ENCODE peak calls at places on chromosomes 12 and 14, in eight cellular contexts. One of them, this sample, is unnamed.

GRCh38 chr12:1013618-1014489 is 22.8 kb downstream of the ERC1 start:
- DNase-seq in CD4-positive, alpha-beta T cell: no peak
- DNase-seq in sigmoid colon: no peak
- DNase-seq in transverse colon: no peak
- DNase-seq in brain microvascular endothelial cell: peak; percentile 81
- DNase-seq in astrocyte of the spinal cord: peak; percentile 84
- DNase-seq in right lobe of liver: no peak
- DNase-seq in MM.1S: no peak
- DNase-seq in this sample: no peak

GRCh38 chr12:101619868-101620761 is 25.3 kb downstream of the MYBPC1 start:
- DNase-seq in CD4-positive, alpha-beta T cell: no peak
- DNase-seq in sigmoid colon: no peak
- DNase-seq in transverse colon: peak; percentile 47
- DNase-seq in brain microvascular endothelial cell: no peak
- DNase-seq in astrocyte of the spinal cord: no peak
- DNase-seq in right lobe of liver: peak; percentile 65
- DNase-seq in MM.1S: no peak
- DNase-seq in this sample: no peak

GRCh38 chr12:62684586-62685295 is 218.1 kb downstream of the MON2 start:
- DNase-seq in CD4-positive, alpha-beta T cell: no peak
- DNase-seq in sigmoid colon: peak; percentile 91
- DNase-seq in transverse colon: peak; percentile 27
- DNase-seq in brain microvascular endothelial cell: no peak
- DNase-seq in astrocyte of the spinal cord: peak; percentile 32
- DNase-seq in right lobe of liver: no peak
- DNase-seq in MM.1S: no peak
- DNase-seq in this sample: no peak

GRCh38 chr12:22284871-22285270 is 49.6 kb downstream of the ST8SIA1 start:
- DNase-seq in CD4-positive, alpha-beta T cell: no peak
- DNase-seq in sigmoid colon: no peak
- DNase-seq in transverse colon: no peak
- DNase-seq in brain microvascular endothelial cell: no peak
- DNase-seq in astrocyte of the spinal cord: no peak
- DNase-seq in right lobe of liver: no peak
- DNase-seq in MM.1S: no peak
- DNase-seq in this sample: no peak

GRCh38 chr12:27340971-27341370 is 8.3 kb downstream of the BMAL2 start:
- DNase-seq in CD4-positive, alpha-beta T cell: no peak
- DNase-seq in sigmoid colon: no peak
- DNase-seq in transverse colon: no peak
- DNase-seq in brain microvascular endothelial cell: no peak
- DNase-seq in astrocyte of the spinal cord: peak; percentile 21
- DNase-seq in right lobe of liver: no peak
- DNase-seq in MM.1S: no peak
- DNase-seq in this sample: no peak

GRCh38 chr14:45227566-45227965 is 25.4 kb downstream of the MIS18BP1 start:
- DNase-seq in CD4-positive, alpha-beta T cell: no peak
- DNase-seq in sigmoid colon: no peak
- DNase-seq in transverse colon: no peak
- DNase-seq in brain microvascular endothelial cell: no peak
- DNase-seq in astrocyte of the spinal cord: no peak
- DNase-seq in right lobe of liver: no peak
- DNase-seq in MM.1S: no peak
- DNase-seq in this sample: no peak

GRCh38 chr12:50665170-50665569 is 98.7 kb upstream of the ATF1 start:
- DNase-seq in CD4-positive, alpha-beta T cell: no peak
- DNase-seq in sigmoid colon: no peak
- DNase-seq in transverse colon: no peak
- DNase-seq in brain microvascular endothelial cell: no peak
- DNase-seq in astrocyte of the spinal cord: no peak
- DNase-seq in right lobe of liver: no peak
- DNase-seq in MM.1S: no peak
- DNase-seq in this sample: no peak

GRCh38 chr14:64569108-64570045 is 19.6 kb downstream of the PPP1R36 start:
- DNase-seq in CD4-positive, alpha-beta T cell: no peak
- DNase-seq in sigmoid colon: peak; percentile 88
- DNase-seq in transverse colon: peak; percentile 26
- DNase-seq in brain microvascular endothelial cell: peak; percentile 62
- DNase-seq in astrocyte of the spinal cord: peak; percentile 74
- DNase-seq in right lobe of liver: no peak
- DNase-seq in MM.1S: no peak
- DNase-seq in this sample: no peak

GRCh38 chr14:89418452-89418851 is 1.4 kb upstream of the FOXN3 start:
- DNase-seq in CD4-positive, alpha-beta T cell: no peak
- DNase-seq in sigmoid colon: peak; percentile 59
- DNase-seq in transverse colon: peak; percentile 28
- DNase-seq in brain microvascular endothelial cell: no peak
- DNase-seq in astrocyte of the spinal cord: no peak
- DNase-seq in right lobe of liver: no peak
- DNase-seq in MM.1S: peak; percentile 23
- DNase-seq in this sample: no peak

GRCh38 chr14:104390221-104390931 is 189.2 kb upstream of the C14orf180 start:
- DNase-seq in CD4-positive, alpha-beta T cell: no peak
- DNase-seq in sigmoid colon: peak; percentile 45
- DNase-seq in transverse colon: no peak
- DNase-seq in brain microvascular endothelial cell: no peak
- DNase-seq in astrocyte of the spinal cord: no peak
- DNase-seq in right lobe of liver: no peak
- DNase-seq in MM.1S: no peak
- DNase-seq in this sample: peak; percentile 55

GRCh38 chr12:632102-632696 is 31.0 kb downstream of the NINJ2 start:
- DNase-seq in CD4-positive, alpha-beta T cell: no peak
- DNase-seq in sigmoid colon: no peak
- DNase-seq in transverse colon: no peak
- DNase-seq in brain microvascular endothelial cell: peak; percentile 92
- DNase-seq in astrocyte of the spinal cord: peak; percentile 98
- DNase-seq in right lobe of liver: no peak
- DNase-seq in MM.1S: no peak
- DNase-seq in this sample: no peak

GRCh38 chr14:20697273-20698017 is 8.9 kb downstream of the ANG start:
- DNase-seq in CD4-positive, alpha-beta T cell: peak; percentile 57
- DNase-seq in sigmoid colon: no peak
- DNase-seq in transverse colon: peak; percentile 73
- DNase-seq in brain microvascular endothelial cell: peak; percentile 78
- DNase-seq in astrocyte of the spinal cord: peak; percentile 68
- DNase-seq in right lobe of liver: no peak
- DNase-seq in MM.1S: peak; percentile 53
- DNase-seq in this sample: peak; percentile 72

GRCh38 chr12:123041042-123041531 is 60.6 kb downstream of the ARL6IP4 start:
- DNase-seq in CD4-positive, alpha-beta T cell: no peak
- DNase-seq in sigmoid colon: no peak
- DNase-seq in transverse colon: no peak
- DNase-seq in brain microvascular endothelial cell: no peak
- DNase-seq in astrocyte of the spinal cord: no peak
- DNase-seq in right lobe of liver: no peak
- DNase-seq in MM.1S: no peak
- DNase-seq in this sample: no peak

GRCh38 chr12:110266980-110267620 is 13.9 kb upstream of the ATP2A2 start:
- DNase-seq in CD4-positive, alpha-beta T cell: no peak
- DNase-seq in sigmoid colon: peak; percentile 81
- DNase-seq in transverse colon: no peak
- DNase-seq in brain microvascular endothelial cell: peak; percentile 48
- DNase-seq in astrocyte of the spinal cord: peak; percentile 87
- DNase-seq in right lobe of liver: no peak
- DNase-seq in MM.1S: no peak
- DNase-seq in this sample: no peak

GRCh38 chr12:47828967-47829482 is 9.3 kb upstream of the HDAC7 start:
- DNase-seq in CD4-positive, alpha-beta T cell: no peak
- DNase-seq in sigmoid colon: peak; percentile 96
- DNase-seq in transverse colon: peak; percentile 82
- DNase-seq in brain microvascular endothelial cell: no peak
- DNase-seq in astrocyte of the spinal cord: peak; percentile 54
- DNase-seq in right lobe of liver: peak; percentile 63
- DNase-seq in MM.1S: no peak
- DNase-seq in this sample: no peak

GRCh38 chr12:109822416-109822815 is 10.8 kb downstream of the TRPV4 start:
- DNase-seq in CD4-positive, alpha-beta T cell: no peak
- DNase-seq in sigmoid colon: no peak
- DNase-seq in transverse colon: no peak
- DNase-seq in brain microvascular endothelial cell: no peak
- DNase-seq in astrocyte of the spinal cord: no peak
- DNase-seq in right lobe of liver: no peak
- DNase-seq in MM.1S: no peak
- DNase-seq in this sample: no peak

GRCh38 chr14:99189201-99189801 is 82.7 kb downstream of the BCL11B start:
- DNase-seq in CD4-positive, alpha-beta T cell: peak; percentile 57
- DNase-seq in sigmoid colon: no peak
- DNase-seq in transverse colon: no peak
- DNase-seq in brain microvascular endothelial cell: no peak
- DNase-seq in astrocyte of the spinal cord: no peak
- DNase-seq in right lobe of liver: no peak
- DNase-seq in MM.1S: no peak
- DNase-seq in this sample: no peak

GRCh38 chr12:86389949-86390348 is 133.8 kb upstream of the MGAT4C start:
- DNase-seq in CD4-positive, alpha-beta T cell: no peak
- DNase-seq in sigmoid colon: no peak
- DNase-seq in transverse colon: no peak
- DNase-seq in brain microvascular endothelial cell: peak; percentile 47
- DNase-seq in astrocyte of the spinal cord: peak; percentile 59
- DNase-seq in right lobe of liver: no peak
- DNase-seq in MM.1S: no peak
- DNase-seq in this sample: no peak

GRCh38 chr14:50347521-50347920 is 35.4 kb downstream of the DMAC2L start:
- DNase-seq in CD4-positive, alpha-beta T cell: no peak
- DNase-seq in sigmoid colon: no peak
- DNase-seq in transverse colon: no peak
- DNase-seq in brain microvascular endothelial cell: peak; percentile 52
- DNase-seq in astrocyte of the spinal cord: peak; percentile 50
- DNase-seq in right lobe of liver: no peak
- DNase-seq in MM.1S: no peak
- DNase-seq in this sample: no peak

GRCh38 chr14:31382221-31382620 is 38.1 kb downstream of the HEATR5A start:
- DNase-seq in CD4-positive, alpha-beta T cell: no peak
- DNase-seq in sigmoid colon: no peak
- DNase-seq in transverse colon: no peak
- DNase-seq in brain microvascular endothelial cell: no peak
- DNase-seq in astrocyte of the spinal cord: no peak
- DNase-seq in right lobe of liver: no peak
- DNase-seq in MM.1S: no peak
- DNase-seq in this sample: no peak
- TF ChIP-seq CTCF in CD4-positive, alpha-beta T cell: no peak
- TF ChIP-seq CTCF in sigmoid colon: no peak
- TF ChIP-seq CTCF in transverse colon: no peak
- TF ChIP-seq CTCF in brain microvascular endothelial cell: no peak
- TF ChIP-seq CTCF in astrocyte of the spinal cord: no peak
- TF ChIP-seq CTCF in right lobe of liver: no peak
- TF ChIP-seq CTCF in MM.1S: no peak
- TF ChIP-seq CTCF in this sample: no peak

DNA sequence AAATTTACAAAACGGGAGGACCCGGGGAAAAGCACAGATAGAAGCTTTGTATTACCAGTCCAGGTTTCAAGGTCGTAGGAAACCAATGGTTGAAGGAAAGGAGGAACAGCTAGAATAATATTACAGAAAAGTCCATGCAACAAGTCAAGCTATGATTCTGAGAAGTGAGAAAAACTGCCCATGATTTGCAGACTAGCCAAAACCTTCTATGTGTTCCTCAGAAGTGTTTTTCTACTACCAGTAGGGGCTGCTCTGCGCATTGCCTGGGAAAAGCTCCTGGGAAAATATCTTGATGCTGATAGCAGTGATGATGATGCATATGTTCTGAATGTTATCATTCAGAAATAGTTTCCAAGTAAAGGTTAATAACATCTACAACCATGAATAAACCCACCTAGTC is 2.2 kb downstream of the PDZRN4 start:
- DNase-seq in CD4-positive, alpha-beta T cell: no peak
- DNase-seq in sigmoid colon: peak; percentile 67
- DNase-seq in transverse colon: no peak
- DNase-seq in brain microvascular endothelial cell: peak; percentile 34
- DNase-seq in astrocyte of the spinal cord: peak; percentile 20
- DNase-seq in right lobe of liver: no peak
- DNase-seq in MM.1S: no peak
- DNase-seq in this sample: no peak
- TF ChIP-seq CTCF in CD4-positive, alpha-beta T cell: no peak
- TF ChIP-seq CTCF in sigmoid colon: no peak
- TF ChIP-seq CTCF in transverse colon: peak; percentile 22
- TF ChIP-seq CTCF in brain microvascular endothelial cell: peak; percentile 74
- TF ChIP-seq CTCF in astrocyte of the spinal cord: peak; percentile 58
- TF ChIP-seq CTCF in right lobe of liver: peak; percentile 29
- TF ChIP-seq CTCF in MM.1S: peak; percentile 12
- TF ChIP-seq CTCF in this sample: peak; percentile 75

GRCh38 chr12:32226768-32227167 is 120.1 kb downstream of the BICD1 start:
- DNase-seq in CD4-positive, alpha-beta T cell: no peak
- DNase-seq in sigmoid colon: no peak
- DNase-seq in transverse colon: no peak
- DNase-seq in brain microvascular endothelial cell: no peak
- DNase-seq in astrocyte of the spinal cord: no peak
- DNase-seq in right lobe of liver: no peak
- DNase-seq in MM.1S: no peak
- DNase-seq in this sample: no peak

DNA sequence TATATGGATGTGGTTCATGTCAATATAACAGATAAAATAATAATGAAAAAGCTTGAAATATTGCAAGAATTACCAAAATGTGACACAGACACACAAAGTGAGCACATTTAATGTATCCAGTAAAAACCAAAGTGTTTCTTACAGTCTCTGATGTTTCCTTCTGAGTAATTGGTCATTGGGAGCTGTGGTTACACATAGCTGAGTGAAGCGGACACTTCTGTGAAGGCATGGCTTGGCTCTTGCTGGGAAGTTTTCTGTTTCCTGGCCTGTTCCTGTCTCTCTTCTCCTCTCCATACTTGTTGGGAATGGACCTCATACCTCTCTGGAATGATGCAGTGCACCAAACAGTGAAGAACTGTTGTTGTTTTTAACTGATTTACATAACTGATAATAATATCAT is 117.3 kb downstream of the BICD1 start:
- DNase-seq in CD4-positive, alpha-beta T cell: no peak
- DNase-seq in sigmoid colon: no peak
- DNase-seq in transverse colon: no peak
- DNase-seq in brain microvascular endothelial cell: no peak
- DNase-seq in astrocyte of the spinal cord: no peak
- DNase-seq in right lobe of liver: no peak
- DNase-seq in MM.1S: no peak
- DNase-seq in this sample: no peak
- TF ChIP-seq CTCF in CD4-positive, alpha-beta T cell: no peak
- TF ChIP-seq CTCF in sigmoid colon: no peak
- TF ChIP-seq CTCF in transverse colon: no peak
- TF ChIP-seq CTCF in brain microvascular endothelial cell: no peak
- TF ChIP-seq CTCF in astrocyte of the spinal cord: no peak
- TF ChIP-seq CTCF in right lobe of liver: no peak
- TF ChIP-seq CTCF in MM.1S: no peak
- TF ChIP-seq CTCF in this sample: no peak

DNA sequence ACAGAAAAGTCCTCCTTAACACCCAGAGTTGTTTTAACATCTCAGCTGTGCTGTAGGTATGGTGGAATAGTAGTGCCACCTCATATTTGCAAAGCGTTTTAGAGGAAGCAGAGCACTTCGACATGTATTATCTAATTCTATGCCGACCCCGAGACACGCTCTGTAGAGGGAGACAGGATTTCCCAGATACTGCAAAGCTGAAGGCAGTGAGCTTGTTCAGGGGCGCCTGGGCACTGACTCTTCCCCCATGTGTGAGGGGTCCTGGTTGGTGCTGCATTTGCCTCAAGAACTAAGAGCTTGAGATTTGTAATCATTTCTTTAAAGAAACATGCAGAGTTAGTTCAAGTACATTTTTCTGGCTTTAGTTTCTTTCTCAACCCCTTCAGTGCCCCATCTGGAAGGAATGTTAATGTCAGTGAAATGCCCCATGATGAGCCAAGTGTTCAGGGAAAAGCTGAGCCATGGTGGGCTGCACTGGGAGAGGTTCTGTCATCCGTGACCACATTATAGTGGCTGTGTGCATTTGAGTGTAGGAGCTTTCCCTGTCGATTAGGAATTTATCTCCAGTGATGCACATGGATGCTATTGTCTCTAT is 66.3 kb downstream of the MBIP start:
- DNase-seq in CD4-positive, alpha-beta T cell: no peak
- DNase-seq in sigmoid colon: no peak
- DNase-seq in transverse colon: no peak
- DNase-seq in brain microvascular endothelial cell: peak; percentile 5
- DNase-seq in astrocyte of the spinal cord: no peak
- DNase-seq in right lobe of liver: no peak
- DNase-seq in MM.1S: no peak
- DNase-seq in this sample: no peak
- TF ChIP-seq CTCF in CD4-positive, alpha-beta T cell: no peak
- TF ChIP-seq CTCF in sigmoid colon: no peak
- TF ChIP-seq CTCF in transverse colon: no peak
- TF ChIP-seq CTCF in brain microvascular endothelial cell: no peak
- TF ChIP-seq CTCF in astrocyte of the spinal cord: peak; percentile 18
- TF ChIP-seq CTCF in right lobe of liver: no peak
- TF ChIP-seq CTCF in MM.1S: no peak
- TF ChIP-seq CTCF in this sample: peak; percentile 53